ENCODE peak calls at places on chromosomes 1 and 21, in eight cellular contexts. X, I, J, R, P, Y, W and M are unnamed samples.

GRCh38 chr21:27545754-27546349 is 579.0 kb upstream of the ADAMTS5 start:
- DNase-seq in X (no peak), I (no peak), J (no peak), R (no peak), P (no peak), Y (no peak), W (no peak), M (no peak)

GRCh38 chr21:45417256-45417950 is 12.4 kb downstream of the COL18A1 start:
- DNase-seq in X (no peak), I (no peak), J (no peak), R (no peak), P (no peak), Y (peak; percentile 13), W (no peak), M (peak; percentile 52)

GRCh38 chr1:211739671-211740411 is 64.4 kb upstream of the NEK2 start:
- DNase-seq in X (no peak), I (no peak), J (no peak), R (no peak), P (no peak), Y (no peak), W (peak; percentile 21), M (no peak)

GRCh38 chr1:58095183-58095582 is 451.3 kb downstream of the OMA1 start:
- DNase-seq in X (no peak), I (no peak), J (no peak), R (no peak), P (no peak), Y (no peak), W (no peak), M (no peak)

GRCh38 chr1:35717911-35718476 is 690 bp downstream of the C1orf216 start:
- DNase-seq in X (no peak), I (peak; percentile 56), J (no peak), R (no peak), P (no peak), Y (peak; percentile 61), W (no peak), M (peak; percentile 87)

GRCh38 chr1:17155257-17155895 is 36.1 kb upstream of the PADI2 start:
- DNase-seq in X (no peak), I (peak; percentile 10), J (no peak), R (no peak), P (no peak), Y (no peak), W (no peak), M (no peak)

GRCh38 chr1:12496154-12496961 is 121.7 kb downstream of the DHRS3 start:
- DNase-seq in X (no peak), I (no peak), J (no peak), R (no peak), P (peak; percentile 29), Y (no peak), W (no peak), M (no peak)

GRCh38 chr1:11354893-11355593 is 82.0 kb downstream of the UBIAD1 start:
- DNase-seq in X (no peak), I (no peak), J (no peak), R (no peak), P (no peak), Y (no peak), W (no peak), M (no peak)

GRCh38 chr1:118987431-118988185 is 535 bp downstream of the TBX15 start:
- DNase-seq in X (no peak), I (peak; percentile 72), J (no peak), R (no peak), P (no peak), Y (no peak), W (no peak), M (peak; percentile 11)

GRCh38 chr21:38327984-38328383 is 71.2 kb downstream of the KCNJ15 start:
- DNase-seq in X (no peak), I (no peak), J (no peak), R (no peak), P (peak; percentile 10), Y (no peak), W (no peak), M (peak; percentile 56)

GRCh38 chr1:245583575-245584330 is 429.0 kb downstream of the KIF26B start:
- DNase-seq in X (no peak), I (no peak), J (no peak), R (no peak), P (peak; percentile 29), Y (no peak), W (no peak), M (peak; percentile 59)

GRCh38 chr1:62870148-62870547 is 86.2 kb downstream of the ATG4C start:
- DNase-seq in X (no peak), I (no peak), J (peak; percentile 43), R (no peak), P (no peak), Y (no peak), W (no peak), M (no peak)

GRCh38 chr1:208511242-208511860 is 267.2 kb upstream of the PLXNA2 start:
- DNase-seq in X (no peak), I (no peak), J (no peak), R (no peak), P (no peak), Y (no peak), W (no peak), M (no peak)

GRCh38 chr1:161954466-161954865 is 69.2 kb downstream of the OLFML2B start:
- DNase-seq in X (no peak), I (no peak), J (no peak), R (no peak), P (no peak), Y (no peak), W (no peak), M (peak; percentile 49)

GRCh38 chr1:25889470-25889869 is 14.0 kb upstream of the PAQR7 start:
- DNase-seq in X (no peak), I (no peak), J (no peak), R (no peak), P (no peak), Y (no peak), W (no peak), M (no peak)

GRCh38 chr1:220528049-220528678 is at the start of gene MARK1:
- DNase-seq in X (no peak), I (peak; percentile 74), J (no peak), R (peak; percentile 42), P (peak; percentile 28), Y (peak; percentile 84), W (no peak), M (peak; percentile 76)

GRCh38 chr21:39265603-39266002 is 47.8 kb downstream of the BRWD1 start:
- DNase-seq in X (no peak), I (no peak), J (no peak), R (no peak), P (no peak), Y (no peak), W (no peak), M (no peak)

GRCh38 chr21:35265170-35265877 is 216.2 kb upstream of the RUNX1 start:
- DNase-seq in X (no peak), I (no peak), J (no peak), R (no peak), P (peak; percentile 38), Y (no peak), W (no peak), M (peak; percentile 88)

GRCh38 chr1:6889875-6890480 is 104.7 kb downstream of the CAMTA1 start:
- DNase-seq in X (peak; percentile 45), I (no peak), J (peak; percentile 33), R (no peak), P (peak; percentile 28), Y (no peak), W (peak; percentile 46), M (peak; percentile 56)

GRCh38 chr21:15065381-15066230 is 806 bp upstream of the NRIP1 start:
- DNase-seq in X (peak; percentile 83), I (peak; percentile 62), J (peak; percentile 59), R (peak; percentile 43), P (peak; percentile 32), Y (peak; percentile 79), W (peak; percentile 84), M (peak; percentile 82)

GRCh38 chr21:33396436-33396835 is 6.8 kb upstream of the IFNGR2 start:
- DNase-seq in X (no peak), I (no peak), J (no peak), R (no peak), P (no peak), Y (no peak), W (no peak), M (no peak)

GRCh38 chr1:45260244-45260643 is 53.8 kb upstream of the ZSWIM5 start:
- DNase-seq in X (no peak), I (no peak), J (no peak), R (no peak), P (no peak), Y (no peak), W (no peak), M (no peak)